ENCODE peak calls at places on chromosomes 6 and 20, in four cellular contexts. One of them, this sample, is unnamed.

GRCh38 chr20:10596726-10597125 is 77.1 kb downstream of the JAG1 start:
- DNase-seq in GM06990: no peak
- DNase-seq in fibroblast of villous mesenchyme: peak
- DNase-seq in AG09319: peak
- DNase-seq in this sample: peak

GRCh38 chr20:18719426-18719825 is 94.2 kb upstream of the SCP2D1 start:
- DNase-seq in GM06990: no peak
- DNase-seq in fibroblast of villous mesenchyme: peak
- DNase-seq in AG09319: no peak
- DNase-seq in this sample: peak

GRCh38 chr20:50819344-50819743 is 24.5 kb downstream of the BCAS4 start:
- DNase-seq in GM06990: no peak
- DNase-seq in fibroblast of villous mesenchyme: no peak
- DNase-seq in AG09319: no peak
- DNase-seq in this sample: no peak

GRCh38 chr6:165010556-165011535 is 298.6 kb downstream of the C6orf118 start:
- DNase-seq in GM06990: no peak
- DNase-seq in fibroblast of villous mesenchyme: peak
- DNase-seq in AG09319: no peak
- DNase-seq in this sample: peak

GRCh38 chr6:104606361-104606760 is 253.4 kb downstream of the HACE1 start:
- DNase-seq in GM06990: no peak
- DNase-seq in fibroblast of villous mesenchyme: no peak
- DNase-seq in AG09319: no peak
- DNase-seq in this sample: no peak

GRCh38 chr6:13402711-13403110 is 74.4 kb upstream of the TBC1D7 start:
- DNase-seq in GM06990: no peak
- DNase-seq in fibroblast of villous mesenchyme: no peak
- DNase-seq in AG09319: no peak
- DNase-seq in this sample: no peak

GRCh38 chr6:71080151-71080550 is 123.3 kb upstream of the B3GAT2 start:
- DNase-seq in GM06990: no peak
- DNase-seq in fibroblast of villous mesenchyme: no peak
- DNase-seq in AG09319: no peak
- DNase-seq in this sample: no peak

GRCh38 chr6:120671519-120671918 is 662.8 kb downstream of the TBC1D32 start:
- DNase-seq in GM06990: no peak
- DNase-seq in fibroblast of villous mesenchyme: no peak
- DNase-seq in AG09319: no peak
- DNase-seq in this sample: no peak

GRCh38 chr6:156779206-156780116 is 2.3 kb downstream of the ARID1B start:
- DNase-seq in GM06990: peak
- DNase-seq in fibroblast of villous mesenchyme: no peak
- DNase-seq in AG09319: no peak
- DNase-seq in this sample: no peak

GRCh38 chr6:162123797-162124196 is 603.8 kb downstream of the PRKN start:
- DNase-seq in GM06990: no peak
- DNase-seq in fibroblast of villous mesenchyme: no peak
- DNase-seq in AG09319: no peak
- DNase-seq in this sample: no peak

GRCh38 chr6:54236984-54237383 is 71.3 kb upstream of the TINAG start:
- DNase-seq in GM06990: no peak
- DNase-seq in fibroblast of villous mesenchyme: no peak
- DNase-seq in AG09319: no peak
- DNase-seq in this sample: no peak

GRCh38 chr6:44036196-44036595 is 91.1 kb downstream of the MRPL14 start:
- DNase-seq in GM06990: no peak
- DNase-seq in fibroblast of villous mesenchyme: no peak
- DNase-seq in AG09319: no peak
- DNase-seq in this sample: peak

GRCh38 chr6:2935566-2936291 is 32.6 kb upstream of the SERPINB9 start:
- DNase-seq in GM06990: no peak
- DNase-seq in fibroblast of villous mesenchyme: no peak
- DNase-seq in AG09319: no peak
- DNase-seq in this sample: no peak

GRCh38 chr6:1608976-1609661 is 596 bp upstream of the FOXC1 start:
- DNase-seq in GM06990: no peak
- DNase-seq in fibroblast of villous mesenchyme: no peak
- DNase-seq in AG09319: no peak
- DNase-seq in this sample: no peak

GRCh38 chr6:28587011-28587745 is 61.5 kb downstream of the GPX5 start:
- DNase-seq in GM06990: peak
- DNase-seq in fibroblast of villous mesenchyme: no peak
- DNase-seq in AG09319: no peak
- DNase-seq in this sample: no peak

GRCh38 chr6:12595161-12595792 is 121.3 kb upstream of the PHACTR1 start:
- DNase-seq in GM06990: peak
- DNase-seq in fibroblast of villous mesenchyme: peak
- DNase-seq in AG09319: no peak
- DNase-seq in this sample: peak

GRCh38 chr6:17281100-17281496 is at the start of gene RBM24:
- DNase-seq in GM06990: no peak
- DNase-seq in fibroblast of villous mesenchyme: peak
- DNase-seq in AG09319: peak
- DNase-seq in this sample: peak

GRCh38 chr20:35773154-35773751 is 1.4 kb downstream of the PHF20 start:
- DNase-seq in GM06990: no peak
- DNase-seq in fibroblast of villous mesenchyme: peak
- DNase-seq in AG09319: no peak
- DNase-seq in this sample: no peak

GRCh38 chr6:117275205-117275604 is 9.8 kb downstream of the VGLL2 start:
- DNase-seq in GM06990: no peak
- DNase-seq in fibroblast of villous mesenchyme: no peak
- DNase-seq in AG09319: no peak
- DNase-seq in this sample: no peak

GRCh38 chr20:37823276-37823980 is 79.5 kb upstream of the VSTM2L start:
- DNase-seq in GM06990: no peak
- DNase-seq in fibroblast of villous mesenchyme: peak
- DNase-seq in AG09319: no peak
- DNase-seq in this sample: peak

GRCh38 chr20:4763776-4764525 is 42.2 kb downstream of the PRND start:
- DNase-seq in GM06990: no peak
- DNase-seq in fibroblast of villous mesenchyme: no peak
- DNase-seq in AG09319: no peak
- DNase-seq in this sample: no peak

GRCh38 chr20:46004813-46005505 is 3.7 kb upstream of the MMP9 start:
- DNase-seq in GM06990: no peak
- DNase-seq in fibroblast of villous mesenchyme: no peak
- DNase-seq in AG09319: no peak
- DNase-seq in this sample: no peak

GRCh38 chr20:2930538-2930937 is 57.3 kb downstream of the PTPRA start:
- DNase-seq in GM06990: no peak
- DNase-seq in fibroblast of villous mesenchyme: no peak
- DNase-seq in AG09319: no peak
- DNase-seq in this sample: no peak

GRCh38 chr20:46200582-46201570 is 82.8 kb downstream of the CD40 start:
- DNase-seq in GM06990: no peak
- DNase-seq in fibroblast of villous mesenchyme: no peak
- DNase-seq in AG09319: no peak
- DNase-seq in this sample: no peak

GRCh38 chr6:31042801-31043200 is 32.5 kb downstream of the MUC22 start:
- DNase-seq in GM06990: no peak
- DNase-seq in fibroblast of villous mesenchyme: peak
- DNase-seq in AG09319: no peak
- DNase-seq in this sample: peak

GRCh38 chr6:29964904-29965872 is 22.9 kb downstream of the HLA-A start:
- DNase-seq in GM06990: peak
- DNase-seq in fibroblast of villous mesenchyme: peak
- DNase-seq in AG09319: peak
- DNase-seq in this sample: peak

GRCh38 chr6:46175976-46176375 is 5.2 kb upstream of the ENPP5 start:
- DNase-seq in GM06990: peak
- DNase-seq in fibroblast of villous mesenchyme: no peak
- DNase-seq in AG09319: no peak
- DNase-seq in this sample: no peak

GRCh38 chr20:60065741-60066437 is 107.7 kb downstream of the CDH26 start:
- DNase-seq in GM06990: no peak
- DNase-seq in fibroblast of villous mesenchyme: no peak
- DNase-seq in AG09319: no peak
- DNase-seq in this sample: no peak

DNA sequence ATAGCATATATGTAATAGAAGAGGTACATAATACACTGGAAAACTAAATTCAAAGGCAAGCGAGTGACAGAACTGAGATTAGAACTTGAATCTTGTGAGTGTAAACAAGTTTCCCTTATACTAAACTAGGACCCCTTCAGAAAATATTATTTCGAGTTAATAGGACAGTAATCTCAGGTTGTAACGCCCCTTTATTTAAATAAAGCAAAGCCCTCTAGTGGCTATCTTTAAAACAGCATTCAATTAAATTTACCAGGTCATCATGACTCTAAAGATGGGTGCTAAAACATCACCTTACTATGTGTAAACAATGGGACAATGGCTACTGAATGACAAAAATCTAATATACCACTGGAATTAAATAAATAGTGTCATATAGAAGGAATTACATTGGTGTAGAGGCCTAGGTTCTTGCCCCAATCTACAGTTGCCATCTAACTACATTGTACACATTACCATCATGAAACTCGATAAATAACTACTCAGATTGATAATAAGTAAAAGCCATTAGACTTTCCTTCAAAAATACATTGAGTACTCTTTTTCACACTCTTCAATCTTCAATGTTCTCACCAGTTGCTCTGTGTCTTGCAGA is 255.4 kb upstream of the IRAK1BP1 start:
- DNase-seq in GM06990: no peak
- DNase-seq in fibroblast of villous mesenchyme: peak
- DNase-seq in AG09319: no peak
- DNase-seq in this sample: peak
- TF ChIP-seq CTCF in GM06990: peak
- TF ChIP-seq CTCF in fibroblast of villous mesenchyme: peak
- TF ChIP-seq CTCF in AG09319: peak
- TF ChIP-seq CTCF in this sample: peak

GRCh38 chr6:137945149-137945498 is 78.1 kb downstream of the TNFAIP3 start:
- DNase-seq in GM06990: no peak
- DNase-seq in fibroblast of villous mesenchyme: no peak
- DNase-seq in AG09319: no peak
- DNase-seq in this sample: no peak
- TF ChIP-seq CTCF in GM06990: no peak
- TF ChIP-seq CTCF in fibroblast of villous mesenchyme: no peak
- TF ChIP-seq CTCF in AG09319: no peak
- TF ChIP-seq CTCF in this sample: no peak

DNA sequence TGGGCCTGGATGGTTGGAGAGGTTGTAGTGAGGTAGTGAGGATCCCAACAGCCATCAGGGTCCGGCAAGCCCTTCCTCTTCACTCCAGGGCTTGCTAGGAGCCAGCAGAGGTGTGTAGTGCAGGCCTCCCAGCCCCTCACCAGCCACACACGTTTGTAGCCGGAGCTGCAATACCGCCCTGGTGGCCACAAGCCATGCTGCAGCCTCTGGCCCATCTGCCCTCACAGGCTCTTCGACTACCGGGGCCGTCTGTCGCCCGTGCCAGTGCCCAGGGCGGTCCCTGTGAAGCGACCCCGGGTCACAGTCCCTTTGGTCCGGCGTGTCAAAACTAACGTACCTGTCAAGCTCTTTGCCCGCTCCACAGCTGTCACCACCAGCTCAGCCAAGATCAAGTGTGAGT is 36.4 kb downstream of the EIF2S2 start:
- DNase-seq in GM06990: no peak
- DNase-seq in fibroblast of villous mesenchyme: no peak
- DNase-seq in AG09319: no peak
- DNase-seq in this sample: no peak
- TF ChIP-seq CTCF in GM06990: no peak
- TF ChIP-seq CTCF in fibroblast of villous mesenchyme: no peak
- TF ChIP-seq CTCF in AG09319: no peak
- TF ChIP-seq CTCF in this sample: no peak

GRCh38 chr6:167501831-167502385 is 177.0 kb downstream of the TTLL2 start:
- DNase-seq in GM06990: no peak
- DNase-seq in fibroblast of villous mesenchyme: no peak
- DNase-seq in AG09319: no peak
- DNase-seq in this sample: no peak
- TF ChIP-seq CTCF in GM06990: peak
- TF ChIP-seq CTCF in fibroblast of villous mesenchyme: no peak
- TF ChIP-seq CTCF in AG09319: no peak
- TF ChIP-seq CTCF in this sample: no peak

DNA sequence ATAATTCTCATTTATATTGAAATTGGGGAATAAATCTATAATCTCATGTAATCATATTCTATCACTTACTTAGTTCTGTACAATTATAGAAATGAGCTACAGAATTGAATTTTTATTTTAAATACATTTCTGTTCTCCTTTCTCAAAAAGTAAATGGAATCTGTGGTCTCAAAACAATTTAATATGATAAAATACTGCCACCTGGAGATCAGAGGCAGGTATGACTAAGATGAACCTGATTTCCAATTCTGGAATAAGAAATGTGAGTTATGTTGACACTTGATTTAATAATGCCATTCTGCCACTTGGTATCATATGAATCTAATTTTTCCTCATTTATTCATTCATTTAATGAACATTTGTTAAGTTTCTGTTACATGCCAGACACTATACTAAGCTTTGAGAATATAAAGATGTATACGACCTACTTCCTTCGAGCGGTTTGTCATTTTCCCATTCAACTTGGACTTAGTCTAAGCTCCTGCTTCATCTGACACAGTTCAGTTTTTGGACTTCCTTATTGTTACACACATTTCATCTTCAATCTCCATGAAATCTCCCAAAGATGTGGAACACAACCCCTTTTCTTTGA is 7.6 kb upstream of the CCDC28A start:
- DNase-seq in GM06990: no peak
- DNase-seq in fibroblast of villous mesenchyme: peak
- DNase-seq in AG09319: peak
- DNase-seq in this sample: peak
- TF ChIP-seq CTCF in GM06990: peak
- TF ChIP-seq CTCF in fibroblast of villous mesenchyme: peak
- TF ChIP-seq CTCF in AG09319: peak
- TF ChIP-seq CTCF in this sample: peak

DNA sequence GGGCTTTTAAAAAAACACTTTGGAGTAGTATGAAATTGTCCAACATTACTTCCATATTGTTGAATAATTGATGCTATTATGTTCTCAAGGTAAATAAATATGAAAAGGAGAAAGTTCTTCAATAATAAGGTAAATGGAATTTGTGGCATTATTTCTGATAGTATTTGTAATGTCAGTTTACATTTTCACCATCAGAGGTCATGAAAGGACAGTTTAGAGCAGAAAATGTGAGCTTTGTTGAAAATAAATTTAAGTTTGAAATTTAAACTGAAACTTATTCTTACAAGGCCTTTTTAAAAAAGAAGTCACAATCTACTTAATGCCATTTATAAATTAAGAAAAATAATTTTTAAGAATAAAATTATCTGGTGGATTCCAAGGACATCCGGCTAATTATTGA is 15.8 kb upstream of the CEP162 start:
- DNase-seq in GM06990: no peak
- DNase-seq in fibroblast of villous mesenchyme: no peak
- DNase-seq in AG09319: no peak
- DNase-seq in this sample: peak
- TF ChIP-seq CTCF in GM06990: no peak
- TF ChIP-seq CTCF in fibroblast of villous mesenchyme: no peak
- TF ChIP-seq CTCF in AG09319: peak
- TF ChIP-seq CTCF in this sample: peak

GRCh38 chr6:97465877-97466710 is 183.1 kb upstream of the MMS22L start:
- DNase-seq in GM06990: no peak
- DNase-seq in fibroblast of villous mesenchyme: no peak
- DNase-seq in AG09319: no peak
- DNase-seq in this sample: no peak
- TF ChIP-seq CTCF in GM06990: no peak
- TF ChIP-seq CTCF in fibroblast of villous mesenchyme: no peak
- TF ChIP-seq CTCF in AG09319: no peak
- TF ChIP-seq CTCF in this sample: no peak

This sample was measured in AG10803.